ENCODE peak calls at places on chromosomes 4 and X, in ten cellular contexts. R, O, T, D, Z, V, F, W, I and E are unnamed samples.

GRCh38 chr4:41542526-41543270 is 4.7 kb downstream of the LIMCH1 start:
- DNase-seq in R (no peak), O (no peak), T (no peak), D (no peak), Z (no peak), V (no peak), F (no peak), W (no peak), I (no peak), E (no peak)

GRCh38 chrX:115018040-115018647 is 728 bp upstream of the IL13RA2 start:
- DNase-seq in R (no peak), O (no peak), T (no peak), D (no peak), Z (no peak), V (no peak), F (no peak), W (no peak), I (no peak), E (no peak)

GRCh38 chr4:138749303-138749702 is 266.3 kb upstream of the NOCT start:
- DNase-seq in R (no peak), O (no peak), T (peak; percentile 49), D (no peak), Z (no peak), V (no peak), F (no peak), W (no peak), I (no peak), E (no peak)

GRCh38 chr4:72522440-72522839 is 46.6 kb downstream of the ADAMTS3 start:
- DNase-seq in R (no peak), O (no peak), T (no peak), D (no peak), Z (no peak), V (no peak), F (no peak), W (no peak), I (no peak), E (no peak)

GRCh38 chrX:154411322-154411980 is at the start of gene TAFAZZIN:
- DNase-seq in R (peak; percentile 51), O (peak; percentile 71), T (peak; percentile 87), D (no peak), Z (peak; percentile 43), V (peak; percentile 75), F (peak; percentile 48), W (peak; percentile 81), I (peak; percentile 83), E (peak; percentile 68)

GRCh38 chr4:147778942-147779341 is 47.1 kb downstream of the ARHGAP10 start:
- DNase-seq in R (no peak), O (no peak), T (no peak), D (no peak), Z (no peak), V (no peak), F (no peak), W (no peak), I (no peak), E (no peak)

GRCh38 chrX:13411496-13412207 is 91.8 kb upstream of the ATXN3L start:
- DNase-seq in R (no peak), O (no peak), T (no peak), D (no peak), Z (no peak), V (no peak), F (no peak), W (no peak), I (no peak), E (no peak)

GRCh38 chr4:172481802-172482508 is 668.8 kb downstream of the GALNTL6 start:
- DNase-seq in R (no peak), O (no peak), T (no peak), D (no peak), Z (no peak), V (no peak), F (no peak), W (no peak), I (no peak), E (no peak)

GRCh38 chr4:70979445-70980008 is 13.9 kb upstream of the DCK start:
- DNase-seq in R (no peak), O (no peak), T (no peak), D (no peak), Z (no peak), V (no peak), F (no peak), W (no peak), I (no peak), E (no peak)

GRCh38 chrX:37998586-37999267 is 7.6 kb upstream of the SYTL5 start:
- DNase-seq in R (no peak), O (no peak), T (peak; percentile 15), D (no peak), Z (no peak), V (no peak), F (peak; percentile 5), W (no peak), I (no peak), E (peak; percentile 85)

GRCh38 chr4:40225497-40225896 is 28.7 kb downstream of the RHOH start:
- DNase-seq in R (no peak), O (no peak), T (no peak), D (no peak), Z (no peak), V (no peak), F (no peak), W (no peak), I (no peak), E (no peak)

GRCh38 chrX:6849711-6850415 is 297.6 kb upstream of the STS start:
- DNase-seq in R (no peak), O (no peak), T (no peak), D (no peak), Z (no peak), V (no peak), F (no peak), W (no peak), I (no peak), E (no peak)

GRCh38 chr4:1177274-1178141 is 5.1 kb upstream of the SPON2 start:
- DNase-seq in R (no peak), O (no peak), T (peak; percentile 68), D (no peak), Z (no peak), V (no peak), F (no peak), W (no peak), I (no peak), E (peak; percentile 7)

GRCh38 chrX:19539665-19540064 is 24.4 kb upstream of the MAP3K15 start:
- DNase-seq in R (no peak), O (no peak), T (no peak), D (no peak), Z (no peak), V (no peak), F (no peak), W (no peak), I (no peak), E (no peak)

GRCh38 chr4:111228396-111228795 is 605.5 kb upstream of the PITX2 start:
- DNase-seq in R (no peak), O (no peak), T (peak; percentile 33), D (peak; percentile 47), Z (no peak), V (no peak), F (no peak), W (no peak), I (no peak), E (no peak)

GRCh38 chr4:153947124-153947523 is 158.2 kb upstream of the SFRP2 start:
- DNase-seq in R (no peak), O (no peak), T (no peak), D (no peak), Z (no peak), V (no peak), F (no peak), W (no peak), I (no peak), E (no peak)